ENCODE peak calls at places on chromosomes 12 and 14, in four cellular contexts. W, X, C and G are unnamed samples.
A peak's percentile ranks its signal among the peaks of the same experiment; 100 is the strongest.

GRCh38 chr12:53696285-53696654 is 20.4 kb upstream of the ATP5MC2 start:
- DNase-seq in W (peak; percentile 80), X (peak; percentile 92), C (peak; percentile 57), G (no peak)

GRCh38 chr14:54471641-54472040 is 17.1 kb downstream of the GMFB start:
- DNase-seq in W (peak; percentile 70), X (no peak), C (no peak), G (no peak)

GRCh38 chr14:102170061-102170460 is 30.4 kb downstream of the WDR20 start:
- DNase-seq in W (no peak), X (no peak), C (no peak), G (no peak)

GRCh38 chr12:75361408-75361807 is 26.9 kb downstream of the GLIPR1L1 start:
- DNase-seq in W (no peak), X (no peak), C (no peak), G (no peak)

GRCh38 chr12:62252576-62252975 is 7.6 kb upstream of the USP15 start:
- DNase-seq in W (no peak), X (no peak), C (no peak), G (no peak)

GRCh38 chr12:92123780-92124707 is 21.6 kb downstream of the BTG1 start:
- DNase-seq in W (no peak), X (no peak), C (no peak), G (no peak)

GRCh38 chr14:32306549-32306948 is 22.5 kb upstream of the AKAP6 start:
- DNase-seq in W (no peak), X (peak; percentile 38), C (no peak), G (no peak)

GRCh38 chr12:47214771-47215170 is 135.0 kb upstream of the AMIGO2 start:
- DNase-seq in W (no peak), X (no peak), C (no peak), G (no peak)

GRCh38 chr14:49206832-49207231 is 379.3 kb downstream of the RPS29 start:
- DNase-seq in W (no peak), X (no peak), C (no peak), G (no peak)

GRCh38 chr12:92603741-92604432 is 98.9 kb upstream of the PLEKHG7 start:
- DNase-seq in W (no peak), X (no peak), C (no peak), G (no peak)

GRCh38 chr12:53781218-53781801 is 29.5 kb upstream of the CISTR start:
- DNase-seq in W (no peak), X (no peak), C (no peak), G (no peak)

GRCh38 chr12:46903058-46903457 is 77.3 kb upstream of the SLC38A4 start:
- DNase-seq in W (no peak), X (no peak), C (no peak), G (no peak)

GRCh38 chr14:63542231-63542999 is 762 bp downstream of the PPP2R5E start:
- DNase-seq in W (peak; percentile 62), X (peak; percentile 15), C (peak; percentile 62), G (peak; percentile 57)

GRCh38 chr12:55972045-55972843 is 1.6 kb upstream of the RAB5B start:
- DNase-seq in W (no peak), X (peak; percentile 74), C (no peak), G (no peak)

GRCh38 chr14:25843761-25844470 is 753.9 kb downstream of the NOVA1 start:
- DNase-seq in W (no peak), X (no peak), C (no peak), G (no peak)

GRCh38 chr12:76586764-76587395 is 27.3 kb upstream of the OSBPL8 start:
- DNase-seq in W (peak; percentile 59), X (peak; percentile 60), C (no peak), G (no peak)

GRCh38 chr12:108729612-108730336 is 1.5 kb downstream of the CORO1C start:
- DNase-seq in W (no peak), X (peak; percentile 79), C (no peak), G (no peak)

GRCh38 chr12:6902448-6902847 is 2.2 kb upstream of the LRRC23 start:
- DNase-seq in W (no peak), X (no peak), C (no peak), G (no peak)

GRCh38 chr12:132282031-132282949 is 47.1 kb downstream of the GALNT9 start:
- DNase-seq in W (no peak), X (no peak), C (peak; percentile 24), G (no peak)

GRCh38 chr14:95979339-95980042 is 59.7 kb upstream of the C14orf132 start:
- DNase-seq in W (no peak), X (no peak), C (no peak), G (no peak)

GRCh38 chr12:122858591-122859302 is 23.5 kb downstream of the HIP1R start:
- DNase-seq in W (no peak), X (no peak), C (no peak), G (no peak)

GRCh38 chr12:12999959-13000615 is at the start of gene HEBP1:
- DNase-seq in W (peak; percentile 97), X (peak; percentile 76), C (peak; percentile 96), G (peak; percentile 98)

GRCh38 chr14:46139668-46140067 is 511.9 kb downstream of the RPL10L start:
- DNase-seq in W (no peak), X (no peak), C (no peak), G (no peak)

DNA sequence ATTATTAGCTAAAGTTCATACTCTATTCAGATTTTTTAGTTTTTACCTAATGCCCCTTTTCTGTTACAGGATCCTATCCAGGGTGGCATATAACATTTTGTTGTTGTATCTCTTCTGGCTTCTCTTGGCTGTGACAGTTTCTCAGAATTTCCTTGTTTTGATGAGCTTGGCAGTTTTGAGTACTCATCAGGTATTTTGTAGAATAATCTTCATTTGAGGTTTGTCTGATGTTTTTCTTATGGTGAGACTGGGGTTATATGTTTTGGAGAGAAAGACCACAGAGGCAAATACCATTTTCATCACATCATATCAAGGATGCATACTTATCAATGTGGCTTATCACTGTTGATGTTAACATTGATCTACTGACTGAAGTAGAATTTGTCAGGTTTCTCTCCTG is 14.0 kb upstream of the LYZ start:
- DNase-seq in W (no peak), X (no peak), C (no peak), G (no peak)
- TF ChIP-seq CTCF in W (no peak), X (no peak), C (no peak), G (no peak)

GRCh38 chr12:100061814-100062213 is 77.1 kb upstream of the ANKS1B start:
- DNase-seq in W (no peak), X (no peak), C (no peak), G (no peak)

GRCh38 chr12:100058482-100059029 is 73.8 kb upstream of the ANKS1B start:
- DNase-seq in W (no peak), X (peak; percentile 68), C (no peak), G (no peak)
- TF ChIP-seq CTCF in W (peak; percentile 14), X (peak; percentile 52), C (no peak), G (peak; percentile 46)

GRCh38 chr12:52201520-52201839 is 9.7 kb upstream of the KRT80 start:
- DNase-seq in W (no peak), X (no peak), C (peak; percentile 8), G (no peak)

GRCh38 chr12:52199294-52199920 is 7.6 kb upstream of the KRT80 start:
- DNase-seq in W (no peak), X (no peak), C (no peak), G (no peak)

GRCh38 chr12:52198454-52199215 is 6.8 kb upstream of the KRT80 start:
- DNase-seq in W (no peak), X (no peak), C (peak; percentile 73), G (no peak)

GRCh38 chr12:52200783-52201519 is 9.1 kb upstream of the KRT80 start:
- DNase-seq in W (no peak), X (no peak), C (peak; percentile 32), G (no peak)

DNA sequence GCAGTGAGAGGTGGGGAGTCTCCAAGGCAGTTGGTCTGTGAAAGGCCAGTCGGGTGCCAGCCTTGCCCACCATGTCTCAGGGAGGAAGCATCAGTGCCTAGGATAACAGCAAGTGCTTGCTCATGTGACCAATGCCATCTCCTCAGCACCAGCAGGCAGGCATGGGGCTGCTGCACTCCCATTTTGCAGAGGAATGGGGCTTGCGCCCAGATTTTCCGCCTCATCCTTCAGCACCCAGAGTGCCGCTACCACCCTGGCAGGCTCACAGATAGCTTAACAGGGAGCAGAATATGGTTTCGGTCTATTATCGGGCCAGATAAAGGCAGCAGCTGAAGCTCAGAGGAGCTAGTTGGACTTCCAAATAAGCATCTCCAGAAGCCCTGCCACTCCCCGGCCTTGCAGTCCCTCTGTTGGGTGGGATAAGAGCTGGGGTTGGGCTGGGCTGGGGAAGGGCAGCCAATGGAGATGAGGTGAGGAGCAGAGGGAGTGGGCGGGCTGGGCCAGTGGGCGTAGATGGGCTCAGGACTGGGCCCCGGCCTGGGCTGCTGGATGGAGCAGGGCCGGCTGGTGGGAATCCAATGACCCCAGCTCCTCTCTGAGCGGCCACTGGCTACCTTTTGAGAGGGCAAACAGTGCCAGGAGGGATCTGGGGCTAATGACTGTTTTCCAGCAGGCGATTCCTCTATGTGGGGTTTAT is 8.4 kb upstream of the KRT80 start:
- DNase-seq in W (no peak), X (no peak), C (peak; percentile 40), G (no peak)
- TF ChIP-seq CTCF in W (no peak), X (no peak), C (no peak), G (no peak)

GRCh38 chr12:115870021-115870420 is 407.5 kb downstream of the MED13L start:
- DNase-seq in W (no peak), X (no peak), C (no peak), G (no peak)

GRCh38 chr12:115869604-115870003 is 407.9 kb downstream of the MED13L start:
- DNase-seq in W (no peak), X (no peak), C (no peak), G (no peak)

GRCh38 chr12:115868624-115869023 is 408.9 kb downstream of the MED13L start:
- DNase-seq in W (no peak), X (no peak), C (no peak), G (no peak)

GRCh38 chr12:115867854-115868253 is 409.6 kb downstream of the MED13L start:
- DNase-seq in W (no peak), X (no peak), C (no peak), G (no peak)

GRCh38 chr12:115866909-115867525 is 410.5 kb downstream of the MED13L start:
- DNase-seq in W (no peak), X (peak; percentile 66), C (no peak), G (no peak)
- TF ChIP-seq CTCF in W (no peak), X (peak; percentile 70), C (no peak), G (peak; percentile 37)

DNA sequence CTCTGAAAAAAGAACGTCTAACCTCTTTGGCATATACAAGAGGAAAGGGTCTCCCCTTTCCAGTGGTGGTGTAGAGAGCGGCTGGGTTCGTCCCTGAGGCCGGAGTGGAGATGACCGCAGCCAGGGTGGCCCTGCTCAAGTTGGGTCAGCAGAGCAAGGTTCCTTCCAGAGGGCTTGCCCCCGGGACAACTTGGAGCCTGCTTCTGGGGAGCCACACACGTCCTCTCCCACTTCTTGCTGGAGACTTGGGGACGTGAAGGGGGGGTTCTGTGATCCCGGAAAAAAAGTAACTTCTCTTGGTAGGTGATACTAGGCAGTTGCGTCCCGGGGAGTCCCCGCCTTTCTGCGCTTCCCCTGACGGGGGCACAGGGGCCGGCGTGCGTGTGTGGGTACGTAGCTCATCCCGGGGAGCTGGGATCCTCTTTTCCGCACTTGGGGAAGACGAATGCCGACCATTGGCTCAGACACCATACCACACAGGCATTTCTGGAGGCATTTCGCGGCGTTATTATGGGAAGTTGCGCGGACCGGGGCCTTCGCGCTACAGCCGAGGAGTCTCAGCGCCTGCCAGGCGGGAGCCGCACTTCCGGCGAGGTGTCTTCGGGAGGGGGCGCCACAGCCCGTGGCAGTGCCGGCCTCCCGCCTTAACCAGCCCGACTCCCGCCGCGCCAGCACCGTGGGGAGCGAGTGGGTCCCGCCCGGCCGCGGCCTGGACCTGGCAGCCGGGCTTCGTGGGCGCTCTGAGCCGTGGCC is 14.8 kb upstream of the PAX9 start:
- DNase-seq in W (no peak), X (no peak), C (no peak), G (no peak)
- TF ChIP-seq CTCF in W (no peak), X (no peak), C (no peak), G (peak; percentile 42)